ENCODE peak calls at places on chromosome 4, in five cellular contexts. One of them, this sample, is unnamed.

GRCh38 chr4:186570193-186570996 is 15.0 kb upstream of the MTNR1A start:
- DNase-seq in mesenteric fat pad: no peak
- DNase-seq in AG08395: peak
- DNase-seq in astrocyte: peak
- DNase-seq in fibroblast of the aortic adventitia: peak
- DNase-seq in this sample: no peak

GRCh38 chr4:2662598-2662997 is 93.5 kb downstream of the TNIP2 start:
- DNase-seq in fibroblast of the aortic adventitia: peak
- DNase-seq in AG08395: peak
- DNase-seq in astrocyte: peak
- DNase-seq in mesenteric fat pad: no peak
- DNase-seq in this sample: peak

GRCh38 chr4:113961322-113961698 is 18.1 kb downstream of the ARSJ start:
- DNase-seq in astrocyte: peak
- DNase-seq in AG08395: no peak
- DNase-seq in fibroblast of the aortic adventitia: peak
- DNase-seq in mesenteric fat pad: no peak
- DNase-seq in this sample: peak

GRCh38 chr4:39808231-39808749 is 110.4 kb downstream of the UBE2K start:
- DNase-seq in mesenteric fat pad: peak
- DNase-seq in astrocyte: no peak
- DNase-seq in fibroblast of the aortic adventitia: no peak
- DNase-seq in AG08395: no peak
- DNase-seq in this sample: no peak

GRCh38 chr4:5322321-5322720 is 271.0 kb downstream of the STK32B start:
- DNase-seq in fibroblast of the aortic adventitia: no peak
- DNase-seq in AG08395: peak
- DNase-seq in astrocyte: no peak
- DNase-seq in mesenteric fat pad: no peak
- DNase-seq in this sample: no peak

GRCh38 chr4:169741569-169741968 is 16.2 kb downstream of the HPF1 start:
- DNase-seq in mesenteric fat pad: no peak
- DNase-seq in astrocyte: no peak
- DNase-seq in fibroblast of the aortic adventitia: no peak
- DNase-seq in AG08395: no peak
- DNase-seq in this sample: no peak

GRCh38 chr4:55269470-55269869 is 76.6 kb upstream of the SRD5A3 start:
- DNase-seq in AG08395: no peak
- DNase-seq in astrocyte: no peak
- DNase-seq in mesenteric fat pad: no peak
- DNase-seq in fibroblast of the aortic adventitia: no peak
- DNase-seq in this sample: no peak

GRCh38 chr4:189838821-189839497 is 101.7 kb upstream of the FRG1 start:
- DNase-seq in mesenteric fat pad: no peak
- DNase-seq in astrocyte: no peak
- DNase-seq in AG08395: peak
- DNase-seq in fibroblast of the aortic adventitia: no peak
- DNase-seq in this sample: no peak

GRCh38 chr4:79862842-79863241 is 210.2 kb downstream of the ANTXR2 start:
- DNase-seq in AG08395: no peak
- DNase-seq in fibroblast of the aortic adventitia: no peak
- DNase-seq in mesenteric fat pad: no peak
- DNase-seq in astrocyte: no peak
- DNase-seq in this sample: no peak

GRCh38 chr4:56210397-56210796 is 176.9 kb downstream of the AASDH start:
- DNase-seq in astrocyte: no peak
- DNase-seq in fibroblast of the aortic adventitia: no peak
- DNase-seq in mesenteric fat pad: no peak
- DNase-seq in AG08395: no peak
- DNase-seq in this sample: no peak

GRCh38 chr4:118682928-118683327 is 2.3 kb upstream of the METTL14 start:
- DNase-seq in mesenteric fat pad: no peak
- DNase-seq in AG08395: peak
- DNase-seq in astrocyte: no peak
- DNase-seq in fibroblast of the aortic adventitia: peak
- DNase-seq in this sample: no peak

GRCh38 chr4:112765317-112765989 is 128.5 kb downstream of the LARP7 start:
- DNase-seq in AG08395: no peak
- DNase-seq in astrocyte: no peak
- DNase-seq in mesenteric fat pad: no peak
- DNase-seq in fibroblast of the aortic adventitia: peak
- DNase-seq in this sample: no peak

GRCh38 chr4:128600410-128600809 is 209.1 kb upstream of the JADE1 start:
- DNase-seq in AG08395: no peak
- DNase-seq in astrocyte: no peak
- DNase-seq in fibroblast of the aortic adventitia: peak
- DNase-seq in mesenteric fat pad: no peak
- DNase-seq in this sample: no peak

GRCh38 chr4:43351970-43352806 is 459.7 kb downstream of the GRXCR1 start:
- DNase-seq in fibroblast of the aortic adventitia: no peak
- DNase-seq in AG08395: no peak
- DNase-seq in astrocyte: no peak
- DNase-seq in mesenteric fat pad: no peak
- DNase-seq in this sample: no peak